ENCODE peak calls at places on chromosomes 2 and 18, in seven cellular contexts. One of them, this sample, is unnamed. For H3K36me3, the result is how much of the 10 kb centered on the place peaks cover.

GRCh38 chr2:44838116-44838790 is 103.2 kb upstream of the SIX3 start:
- DNase-seq in CD8-positive, alpha-beta memory T cell: no peak
- DNase-seq in mucosa of descending colon: no peak
- DNase-seq in astrocyte: no peak
- DNase-seq in H7: no peak
- DNase-seq in uterus: no peak
- DNase-seq in ascending aorta: no peak
- DNase-seq in this sample: peak

GRCh38 chr2:175153-175786 is 88.6 kb downstream of the SH3YL1 start:
- DNase-seq in astrocyte: no peak
- DNase-seq in mucosa of descending colon: no peak
- DNase-seq in CD8-positive, alpha-beta memory T cell: no peak
- DNase-seq in uterus: peak
- DNase-seq in ascending aorta: no peak
- DNase-seq in H7: no peak
- DNase-seq in this sample: no peak

GRCh38 chr2:128493880-128494279 is 175.2 kb upstream of the HS6ST1 start:
- DNase-seq in CD8-positive, alpha-beta memory T cell: no peak
- DNase-seq in H7: no peak
- DNase-seq in ascending aorta: no peak
- DNase-seq in uterus: no peak
- DNase-seq in astrocyte: no peak
- DNase-seq in mucosa of descending colon: no peak
- DNase-seq in this sample: peak

GRCh38 chr2:80519121-80519643 is 214.6 kb upstream of the LRRTM1 start:
- DNase-seq in ascending aorta: no peak
- DNase-seq in H7: no peak
- DNase-seq in uterus: no peak
- DNase-seq in astrocyte: no peak
- DNase-seq in mucosa of descending colon: no peak
- DNase-seq in CD8-positive, alpha-beta memory T cell: no peak
- DNase-seq in this sample: no peak

GRCh38 chr2:133837441-133838090 is 269.3 kb upstream of the NCKAP5 start:
- DNase-seq in astrocyte: peak
- DNase-seq in uterus: no peak
- DNase-seq in mucosa of descending colon: no peak
- DNase-seq in H7: peak
- DNase-seq in ascending aorta: no peak
- DNase-seq in CD8-positive, alpha-beta memory T cell: no peak
- DNase-seq in this sample: no peak

GRCh38 chr2:202353430-202353829 is 22.7 kb upstream of the BMPR2 start:
- DNase-seq in CD8-positive, alpha-beta memory T cell: no peak
- DNase-seq in H7: no peak
- DNase-seq in uterus: no peak
- DNase-seq in ascending aorta: no peak
- DNase-seq in mucosa of descending colon: no peak
- DNase-seq in astrocyte: no peak
- DNase-seq in this sample: no peak

GRCh38 chr18:79203017-79203605 is 133.9 kb downstream of the ATP9B start:
- DNase-seq in ascending aorta: no peak
- DNase-seq in mucosa of descending colon: no peak
- DNase-seq in H7: no peak
- DNase-seq in CD8-positive, alpha-beta memory T cell: no peak
- DNase-seq in astrocyte: peak
- DNase-seq in uterus: no peak
- DNase-seq in this sample: no peak

GRCh38 chr2:111701266-111701665 is 182.7 kb downstream of the ANAPC1 start:
- DNase-seq in uterus: no peak
- DNase-seq in CD8-positive, alpha-beta memory T cell: no peak
- DNase-seq in ascending aorta: no peak
- DNase-seq in mucosa of descending colon: no peak
- DNase-seq in astrocyte: no peak
- DNase-seq in H7: peak
- DNase-seq in this sample: peak

GRCh38 chr2:154370873-154371272 is 327.6 kb upstream of the KCNJ3 start:
- DNase-seq in uterus: no peak
- DNase-seq in mucosa of descending colon: no peak
- DNase-seq in astrocyte: no peak
- DNase-seq in ascending aorta: no peak
- DNase-seq in H7: peak
- DNase-seq in CD8-positive, alpha-beta memory T cell: no peak
- DNase-seq in this sample: peak

GRCh38 chr2:191266201-191266600 is 21.0 kb downstream of the MYO1B start:
- DNase-seq in astrocyte: peak
- DNase-seq in H7: no peak
- DNase-seq in mucosa of descending colon: no peak
- DNase-seq in ascending aorta: no peak
- DNase-seq in CD8-positive, alpha-beta memory T cell: no peak
- DNase-seq in uterus: no peak
- DNase-seq in this sample: no peak

GRCh38 chr2:30686669-30687068 is 120.6 kb downstream of the CAPN13 start:
- DNase-seq in CD8-positive, alpha-beta memory T cell: no peak
- DNase-seq in astrocyte: no peak
- DNase-seq in uterus: no peak
- DNase-seq in H7: no peak
- DNase-seq in mucosa of descending colon: no peak
- DNase-seq in ascending aorta: no peak
- DNase-seq in this sample: no peak

GRCh38 chr2:7604456-7604855 is 687.2 kb downstream of the RNF144A start:
- DNase-seq in H7: no peak
- DNase-seq in uterus: no peak
- DNase-seq in CD8-positive, alpha-beta memory T cell: no peak
- DNase-seq in astrocyte: no peak
- DNase-seq in mucosa of descending colon: no peak
- DNase-seq in ascending aorta: no peak
- DNase-seq in this sample: peak

GRCh38 chr2:124888431-124888830 is 863.3 kb downstream of the CNTNAP5 start:
- DNase-seq in mucosa of descending colon: no peak
- DNase-seq in H7: no peak
- DNase-seq in CD8-positive, alpha-beta memory T cell: no peak
- DNase-seq in ascending aorta: no peak
- DNase-seq in uterus: no peak
- DNase-seq in astrocyte: peak
- DNase-seq in this sample: no peak

GRCh38 chr2:193279361-193279760 is 1084.6 kb upstream of the TMEFF2 start:
- DNase-seq in CD8-positive, alpha-beta memory T cell: no peak
- DNase-seq in ascending aorta: no peak
- DNase-seq in H7: no peak
- DNase-seq in mucosa of descending colon: no peak
- DNase-seq in astrocyte: no peak
- DNase-seq in uterus: no peak
- DNase-seq in this sample: no peak

GRCh38 chr2:24935145-24935544 is 15.1 kb upstream of the ADCY3 start:
- DNase-seq in H7: no peak
- DNase-seq in CD8-positive, alpha-beta memory T cell: no peak
- DNase-seq in mucosa of descending colon: no peak
- DNase-seq in uterus: no peak
- DNase-seq in ascending aorta: no peak
- DNase-seq in astrocyte: no peak
- DNase-seq in this sample: no peak

GRCh38 chr2:10709290-10709939 is 12.0 kb upstream of the ATP6V1C2 start:
- DNase-seq in CD8-positive, alpha-beta memory T cell: no peak
- DNase-seq in H7: peak
- DNase-seq in astrocyte: no peak
- DNase-seq in uterus: no peak
- DNase-seq in mucosa of descending colon: peak
- DNase-seq in ascending aorta: no peak
- DNase-seq in this sample: peak

GRCh38 chr2:213411582-213412289 is 127.5 kb downstream of the SPAG16 start:
- DNase-seq in uterus: no peak
- DNase-seq in H7: no peak
- DNase-seq in ascending aorta: no peak
- DNase-seq in astrocyte: no peak
- DNase-seq in CD8-positive, alpha-beta memory T cell: no peak
- DNase-seq in mucosa of descending colon: peak
- DNase-seq in this sample: no peak

GRCh38 chr18:63762518-63762917 is 12.7 kb upstream of the SERPINB7 start:
- DNase-seq in astrocyte: peak
- DNase-seq in ascending aorta: no peak
- DNase-seq in H7: no peak
- DNase-seq in CD8-positive, alpha-beta memory T cell: no peak
- DNase-seq in uterus: no peak
- DNase-seq in mucosa of descending colon: no peak
- DNase-seq in this sample: no peak

GRCh38 chr18:80088823-80089222 is 20.2 kb upstream of the ADNP2 start:
- DNase-seq in uterus: no peak
- DNase-seq in astrocyte: no peak
- DNase-seq in mucosa of descending colon: no peak
- DNase-seq in ascending aorta: no peak
- DNase-seq in H7: no peak
- DNase-seq in CD8-positive, alpha-beta memory T cell: no peak
- DNase-seq in this sample: no peak

GRCh38 chr2:241315879-241316700 is at the start of gene SEPTIN2:
- DNase-seq in H7: no peak
- DNase-seq in astrocyte: peak
- DNase-seq in uterus: peak
- DNase-seq in ascending aorta: peak
- DNase-seq in CD8-positive, alpha-beta memory T cell: peak
- DNase-seq in mucosa of descending colon: peak
- DNase-seq in this sample: peak

GRCh38 chr2:39445934-39446333 is 8.8 kb upstream of the MAP4K3 start:
- DNase-seq in ascending aorta: no peak
- DNase-seq in mucosa of descending colon: no peak
- DNase-seq in H7: no peak
- DNase-seq in astrocyte: no peak
- DNase-seq in CD8-positive, alpha-beta memory T cell: no peak
- DNase-seq in uterus: no peak
- DNase-seq in this sample: no peak

GRCh38 chr2:113000436-113000835 is 4.8 kb upstream of the IL36A start:
- DNase-seq in CD8-positive, alpha-beta memory T cell: no peak
- DNase-seq in mucosa of descending colon: no peak
- DNase-seq in H7: no peak
- DNase-seq in uterus: no peak
- DNase-seq in ascending aorta: no peak
- DNase-seq in astrocyte: no peak
- DNase-seq in this sample: no peak

GRCh38 chr18:5890606-5891360 is 4.5 kb downstream of the TMEM200C start:
- DNase-seq in ascending aorta: no peak
- DNase-seq in mucosa of descending colon: peak
- DNase-seq in astrocyte: peak
- DNase-seq in CD8-positive, alpha-beta memory T cell: no peak
- DNase-seq in H7: peak
- DNase-seq in uterus: no peak
- DNase-seq in this sample: peak

GRCh38 chr2:191053256-191053655 is 39.3 kb upstream of the STAT1 start:
- DNase-seq in ascending aorta: no peak
- DNase-seq in astrocyte: no peak
- DNase-seq in uterus: no peak
- DNase-seq in H7: no peak
- DNase-seq in mucosa of descending colon: no peak
- DNase-seq in CD8-positive, alpha-beta memory T cell: no peak
- DNase-seq in this sample: no peak

GRCh38 chr2:236168110-236169067 is at the start of gene GBX2:
- DNase-seq in CD8-positive, alpha-beta memory T cell: no peak
- DNase-seq in ascending aorta: no peak
- DNase-seq in mucosa of descending colon: peak
- DNase-seq in H7: peak
- DNase-seq in astrocyte: peak
- DNase-seq in uterus: no peak
- DNase-seq in this sample: peak

GRCh38 chr2:47386551-47386950 is 16.4 kb upstream of the MSH2 start:
- DNase-seq in uterus: no peak
- DNase-seq in H7: no peak
- DNase-seq in mucosa of descending colon: no peak
- DNase-seq in CD8-positive, alpha-beta memory T cell: no peak
- DNase-seq in ascending aorta: no peak
- DNase-seq in astrocyte: no peak
- DNase-seq in this sample: no peak
- H3K36me3 ChIP-seq in uterus: under half
- H3K36me3 ChIP-seq in H7: under half
- H3K36me3 ChIP-seq in mucosa of descending colon: under half
- H3K36me3 ChIP-seq in CD8-positive, alpha-beta memory T cell: under half
- H3K36me3 ChIP-seq in ascending aorta: under half
- H3K36me3 ChIP-seq in astrocyte: under half
- H3K36me3 ChIP-seq in this sample: half or more

DNA sequence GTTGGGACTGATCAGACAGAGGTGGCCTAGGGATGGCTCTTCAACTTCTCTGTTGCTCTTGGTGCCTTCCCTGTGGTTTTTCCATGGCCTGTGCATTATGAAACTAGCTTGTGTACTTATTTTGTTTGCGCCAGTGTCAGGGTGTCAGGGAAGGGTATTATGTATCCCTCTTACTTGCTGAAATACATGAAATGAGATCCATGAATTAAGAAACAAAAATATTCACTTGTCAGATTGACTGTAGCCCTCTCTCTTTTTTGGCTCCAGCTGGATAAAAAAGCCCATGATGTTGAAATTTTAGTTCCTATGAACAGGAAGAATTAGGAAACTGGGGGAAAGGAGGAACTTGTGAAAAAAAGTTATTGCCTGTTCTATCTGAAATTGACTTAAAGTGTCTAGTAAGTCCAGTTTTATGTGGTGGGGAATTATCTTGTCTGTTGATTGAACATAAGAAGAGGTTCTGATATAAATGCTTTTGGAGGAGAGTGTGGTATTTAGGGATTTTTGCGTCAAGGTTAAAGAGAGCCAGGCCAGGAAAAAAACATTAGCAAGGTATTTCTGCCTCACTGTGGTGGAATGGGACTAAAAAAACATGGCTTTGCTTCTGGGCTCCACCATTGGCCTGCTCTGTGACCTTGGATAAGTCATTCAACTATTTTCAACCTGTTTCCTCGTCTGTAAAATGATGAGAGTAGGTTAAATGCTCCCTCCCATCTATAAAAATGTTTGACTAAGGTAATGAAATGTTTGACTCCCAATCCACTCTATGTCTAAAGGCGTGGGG is 12.0 kb downstream of the UGP2 start:
- DNase-seq in mucosa of descending colon: peak
- DNase-seq in astrocyte: no peak
- DNase-seq in H7: no peak
- DNase-seq in CD8-positive, alpha-beta memory T cell: no peak
- DNase-seq in ascending aorta: no peak
- DNase-seq in uterus: no peak
- DNase-seq in this sample: no peak
- H3K36me3 ChIP-seq in mucosa of descending colon: under half
- H3K36me3 ChIP-seq in astrocyte: under half
- H3K36me3 ChIP-seq in H7: under half
- H3K36me3 ChIP-seq in CD8-positive, alpha-beta memory T cell: under half
- H3K36me3 ChIP-seq in ascending aorta: under half
- H3K36me3 ChIP-seq in uterus: under half
- H3K36me3 ChIP-seq in this sample: under half

DNA sequence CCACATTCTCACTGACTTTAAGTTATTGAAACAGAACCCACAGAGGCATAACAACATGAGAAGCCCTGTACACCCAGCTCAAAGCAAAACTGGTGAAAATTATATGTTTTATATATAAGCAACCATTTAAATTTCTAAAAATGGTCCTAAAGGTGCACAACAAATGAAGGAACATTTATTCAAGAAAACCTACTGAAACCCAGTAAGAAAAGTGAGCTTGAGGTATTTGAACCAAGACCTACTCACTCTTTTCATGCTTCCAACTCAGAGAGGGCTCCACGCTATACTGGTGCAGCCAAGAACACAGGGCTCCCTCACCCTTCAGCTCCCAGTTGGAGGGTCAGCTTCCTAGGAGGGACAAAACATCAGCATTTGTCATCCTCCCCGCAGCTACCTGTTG is 2.1 kb upstream of the CACNB4 start:
- DNase-seq in ascending aorta: no peak
- DNase-seq in uterus: no peak
- DNase-seq in CD8-positive, alpha-beta memory T cell: no peak
- DNase-seq in mucosa of descending colon: no peak
- DNase-seq in astrocyte: no peak
- DNase-seq in H7: no peak
- DNase-seq in this sample: no peak
- H3K36me3 ChIP-seq in ascending aorta: under half
- H3K36me3 ChIP-seq in uterus: under half
- H3K36me3 ChIP-seq in CD8-positive, alpha-beta memory T cell: under half
- H3K36me3 ChIP-seq in mucosa of descending colon: under half
- H3K36me3 ChIP-seq in astrocyte: under half
- H3K36me3 ChIP-seq in H7: under half
- H3K36me3 ChIP-seq in this sample: under half

GRCh38 chr2:218229851-218230250 is 12.9 kb downstream of the ARPC2 start:
- DNase-seq in mucosa of descending colon: peak
- DNase-seq in ascending aorta: no peak
- DNase-seq in uterus: no peak
- DNase-seq in H7: no peak
- DNase-seq in astrocyte: no peak
- DNase-seq in CD8-positive, alpha-beta memory T cell: no peak
- DNase-seq in this sample: no peak
- H3K36me3 ChIP-seq in mucosa of descending colon: under half
- H3K36me3 ChIP-seq in ascending aorta: half or more
- H3K36me3 ChIP-seq in uterus: under half
- H3K36me3 ChIP-seq in H7: under half
- H3K36me3 ChIP-seq in astrocyte: half or more
- H3K36me3 ChIP-seq in CD8-positive, alpha-beta memory T cell: half or more
- H3K36me3 ChIP-seq in this sample: half or more

This sample was measured in endodermal cell.